ENCODE peak calls at places on chromosomes 3 and 15, in five cellular contexts. V, O, H, I and A are unnamed samples.
A peak's percentile ranks its signal among the peaks of the same experiment; 100 is the strongest.

GRCh38 chr15:99305761-99306505 is 54.7 kb downstream of the LRRC28 start:
- DNase-seq in V (no peak), O (peak; percentile 81), H (no peak), I (peak; percentile 87), A (peak; percentile 81)

GRCh38 chr3:111151438-111151837 is 79.8 kb downstream of the NECTIN3 start:
- DNase-seq in V (no peak), O (no peak), H (no peak), I (peak; percentile 61), A (peak; percentile 42)

GRCh38 chr3:78867409-78868372 is 900.1 kb downstream of the ROBO1 start:
- DNase-seq in V (no peak), O (no peak), H (no peak), I (peak; percentile 72), A (peak; percentile 33)

GRCh38 chr3:122510878-122511481 is 3.8 kb downstream of the KPNA1 start:
- DNase-seq in V (no peak), O (no peak), H (no peak), I (peak; percentile 22), A (no peak)

GRCh38 chr15:77959094-77959879 is 118.2 kb downstream of the TBC1D2B start:
- DNase-seq in V (peak; percentile 89), O (peak; percentile 77), H (peak; percentile 77), I (peak; percentile 61), A (peak; percentile 65)

GRCh38 chr15:78364233-78364632 is 24.1 kb downstream of the CRABP1 start:
- DNase-seq in V (no peak), O (no peak), H (no peak), I (peak; percentile 19), A (no peak)

GRCh38 chr3:146589899-146590508 is 15.1 kb downstream of the PLSCR5 start:
- DNase-seq in V (no peak), O (no peak), H (peak; percentile 33), I (peak; percentile 76), A (peak; percentile 56)

GRCh38 chr3:155853214-155854146 is 747 bp downstream of the SLC33A1 start:
- DNase-seq in V (peak; percentile 73), O (peak; percentile 34), H (peak; percentile 61), I (peak; percentile 43), A (peak; percentile 30)

GRCh38 chr15:72368315-72368714 is 7.5 kb downstream of the HEXA start:
- DNase-seq in V (no peak), O (no peak), H (no peak), I (no peak), A (no peak)

GRCh38 chr3:42118762-42119361 is 27.7 kb downstream of the TRAK1 start:
- DNase-seq in V (no peak), O (no peak), H (peak; percentile 86), I (peak; percentile 43), A (no peak)

GRCh38 chr3:171301002-171301401 is 159.2 kb downstream of the TNIK start:
- DNase-seq in V (no peak), O (no peak), H (no peak), I (no peak), A (no peak)

GRCh38 chr3:141052570-141053069 is 1.5 kb downstream of the SPSB4 start:
- DNase-seq in V (no peak), O (peak; percentile 44), H (no peak), I (no peak), A (no peak)

GRCh38 chr15:41908681-41909461 is 15.0 kb upstream of the SPTBN5 start:
- DNase-seq in V (no peak), O (no peak), H (no peak), I (no peak), A (no peak)

GRCh38 chr3:2247249-2247648 is 148.6 kb downstream of the CNTN4 start:
- DNase-seq in V (no peak), O (no peak), H (no peak), I (no peak), A (no peak)

GRCh38 chr3:109685084-109686079 is 348.0 kb upstream of the DPPA4 start:
- DNase-seq in V (peak; percentile 65), O (peak; percentile 67), H (no peak), I (peak; percentile 99), A (peak; percentile 91)

GRCh38 chr3:42667523-42668402 is 14.3 kb downstream of the ZBTB47 start:
- DNase-seq in V (no peak), O (peak; percentile 35), H (no peak), I (peak; percentile 20), A (no peak)

GRCh38 chr15:29518442-29518841 is 248.8 kb upstream of the NSMCE3 start:
- DNase-seq in V (no peak), O (no peak), H (no peak), I (no peak), A (no peak)

GRCh38 chr3:50336452-50337174 is 4.0 kb downstream of the RASSF1 start:
- DNase-seq in V (no peak), O (no peak), H (no peak), I (peak; percentile 45), A (no peak)

GRCh38 chr3:174858353-174858752 is 781 bp upstream of the NAALADL2 start:
- DNase-seq in V (no peak), O (no peak), H (no peak), I (no peak), A (no peak)

GRCh38 chr15:34217587-34218225 is 7.1 kb upstream of the EMC4 start:
- DNase-seq in V (no peak), O (no peak), H (no peak), I (peak; percentile 26), A (no peak)

GRCh38 chr3:167899090-167899489 is 163.6 kb downstream of the SERPINI1 start:
- DNase-seq in V (no peak), O (no peak), H (no peak), I (no peak), A (no peak)

GRCh38 chr3:25441234-25441856 is 13.3 kb downstream of the RARB start:
- DNase-seq in V (no peak), O (peak; percentile 19), H (peak; percentile 12), I (no peak), A (no peak)

GRCh38 chr3:133881987-133882825 is 13.5 kb downstream of the RAB6B start:
- DNase-seq in V (peak; percentile 36), O (no peak), H (no peak), I (no peak), A (no peak)

GRCh38 chr15:66580643-66581042 is 14.8 kb upstream of the LCTL start:
- DNase-seq in V (no peak), O (peak; percentile 71), H (no peak), I (peak; percentile 64), A (peak; percentile 21)

GRCh38 chr3:88963003-88963402 is 144.4 kb upstream of the EPHA3 start:
- DNase-seq in V (no peak), O (no peak), H (no peak), I (no peak), A (no peak)

GRCh38 chr3:55619186-55619808 is 132.2 kb upstream of the WNT5A start:
- DNase-seq in V (no peak), O (no peak), H (peak; percentile 46), I (no peak), A (no peak)

GRCh38 chr3:39814007-39814406 is 4.6 kb downstream of the MYRIP start:
- DNase-seq in V (no peak), O (no peak), H (no peak), I (peak; percentile 94), A (no peak)

DNA sequence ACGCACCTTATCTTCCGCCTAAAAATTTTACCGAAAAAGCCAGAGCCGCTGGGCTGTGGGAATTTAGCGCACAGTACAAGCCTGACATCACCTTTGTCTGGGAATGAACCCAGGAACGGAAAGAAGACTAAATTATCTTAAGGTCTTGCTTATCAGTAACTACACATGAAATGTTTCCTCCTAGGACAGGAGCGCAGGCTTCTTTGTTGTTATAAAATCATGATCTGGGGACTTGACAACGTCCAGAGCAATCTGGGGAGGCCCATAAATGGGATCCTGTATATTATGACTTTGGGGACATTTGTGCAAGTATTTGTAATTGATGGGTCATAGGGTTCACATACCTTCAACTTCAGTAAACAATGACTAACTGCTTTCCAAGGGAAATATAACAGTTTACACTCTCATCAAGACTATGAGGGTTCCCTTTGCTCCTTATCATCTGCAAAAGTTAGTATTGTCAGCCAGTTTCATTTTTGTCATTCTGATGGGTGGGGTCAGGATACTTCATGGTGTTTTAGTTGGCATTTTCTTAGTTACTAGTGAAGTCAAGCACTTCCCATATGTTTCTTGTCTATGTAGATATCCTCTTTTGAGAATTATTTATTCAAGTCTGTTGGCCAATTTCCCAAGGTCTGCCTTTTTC is 213.9 kb upstream of the PFN2 start:
- DNase-seq in V (no peak), O (no peak), H (no peak), I (peak; percentile 83), A (no peak)
- H3K4me3 ChIP-seq in V (peak overlapping the region; percentile 43), O (peak overlapping the region; percentile 58), H (no peak overlapping the region), I (peak overlapping the region; percentile 62), A (peak overlapping the region; percentile 45)

GRCh38 chr15:63212050-63212973 is 22.9 kb downstream of the RAB8B start:
- DNase-seq in V (no peak), O (no peak), H (peak; percentile 80), I (peak; percentile 84), A (peak; percentile 84)
- H3K4me3 ChIP-seq in V (no peak overlapping the region), O (no peak overlapping the region), H (peak overlapping the region; percentile 23), I (no peak overlapping the region), A (no peak overlapping the region)

GRCh38 chr3:13935494-13936094 is 55.7 kb upstream of the WNT7A start:
- DNase-seq in V (no peak), O (no peak), H (no peak), I (no peak), A (no peak)

GRCh38 chr3:13931172-13931571 is 51.3 kb upstream of the WNT7A start:
- DNase-seq in V (no peak), O (no peak), H (no peak), I (no peak), A (no peak)

GRCh38 chr3:13934315-13934714 is 54.4 kb upstream of the WNT7A start:
- DNase-seq in V (no peak), O (no peak), H (no peak), I (no peak), A (no peak)

GRCh38 chr3:13934813-13935212 is 54.9 kb upstream of the WNT7A start:
- DNase-seq in V (no peak), O (no peak), H (no peak), I (no peak), A (no peak)

GRCh38 chr3:13932578-13933295 is 52.9 kb upstream of the WNT7A start:
- DNase-seq in V (no peak), O (no peak), H (no peak), I (no peak), A (no peak)
- H3K4me3 ChIP-seq in V (peak overlapping the region; percentile 38), O (peak overlapping the region; percentile 62), H (no peak overlapping the region), I (peak overlapping the region; percentile 17), A (peak overlapping the region; percentile 38)

DNA sequence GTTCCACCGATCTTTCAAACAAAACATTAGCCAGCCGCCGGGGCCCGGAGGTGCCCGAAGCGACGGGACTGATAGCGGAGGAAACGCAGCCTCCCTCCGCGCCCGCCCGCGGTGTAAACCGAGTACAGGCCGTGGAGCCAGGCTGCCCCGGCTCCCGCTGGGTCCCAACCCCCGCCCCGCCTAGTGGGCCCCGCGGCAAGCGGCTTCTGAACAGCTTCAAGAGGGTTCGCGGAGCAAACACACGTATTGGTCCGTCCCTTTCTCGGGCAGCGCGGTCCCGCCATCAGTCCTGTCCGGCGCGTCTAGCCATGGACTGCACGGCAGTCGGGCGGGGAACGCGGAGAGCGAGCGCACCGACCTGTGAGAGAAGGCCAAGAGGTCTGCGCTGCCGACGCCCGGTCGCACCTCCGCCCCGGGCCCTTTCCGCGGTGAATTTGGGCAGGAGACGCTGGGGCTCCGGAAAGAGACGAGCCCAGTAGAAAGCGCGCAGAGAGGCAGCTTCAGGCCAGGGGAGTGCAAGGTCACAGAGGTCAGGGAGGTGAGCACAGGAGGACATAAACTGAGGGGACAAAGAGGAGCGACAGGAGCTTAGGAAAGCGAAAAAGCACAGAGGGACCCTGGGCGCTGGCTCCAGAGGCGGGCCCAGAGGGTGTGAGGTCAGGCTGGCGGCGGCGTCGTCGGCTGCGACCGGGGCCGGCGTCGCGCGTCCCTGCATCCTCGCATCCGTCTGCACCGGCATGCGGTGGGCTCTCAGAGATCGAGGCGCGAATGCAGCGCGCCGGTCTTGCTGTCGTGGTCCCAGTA is 1.9 kb downstream of the FOXL2 start:
- DNase-seq in V (no peak), O (no peak), H (no peak), I (no peak), A (peak; percentile 26)
- H3K4me3 ChIP-seq in V (peak overlapping the region; percentile 21), O (peak overlapping the region; percentile 72), H (no peak overlapping the region), I (peak overlapping the region; percentile 10), A (peak overlapping the region; percentile 60)

GRCh38 chr3:195086885-195087284 is 184.1 kb downstream of the XXYLT1 start:
- DNase-seq in V (peak; percentile 45), O (no peak), H (no peak), I (no peak), A (no peak)
- H3K4me3 ChIP-seq in V (no peak overlapping the region), O (no peak overlapping the region), H (no peak overlapping the region), I (no peak overlapping the region), A (no peak overlapping the region)